ENCODE peak calls at places on chromosomes 3 and 15, in eight cellular contexts. W, P, X, Z, T, O, A and H are unnamed samples.

GRCh38 chr3:163138258-163138657 is 1641.7 kb downstream of the OTOL1 start:
- DNase-seq in X (no peak), T (no peak), W (no peak), Z (no peak), P (no peak), O (no peak), A (no peak), H (no peak)

GRCh38 chr3:161132391-161132790 is 27.2 kb upstream of the B3GALNT1 start:
- DNase-seq in W (no peak), Z (no peak), P (no peak), O (no peak), T (no peak), A (no peak), X (no peak), H (no peak)

GRCh38 chr3:107884719-107885460 is 205.9 kb downstream of the CD47 start:
- DNase-seq in W (peak), Z (peak), P (no peak), A (no peak), X (peak), T (peak), O (peak), H (no peak)

GRCh38 chr3:85535517-85535916 is 576.7 kb downstream of the CADM2 start:
- DNase-seq in A (no peak), W (no peak), T (no peak), P (no peak), X (no peak), Z (no peak), O (no peak), H (no peak)

GRCh38 chr3:181711325-181712135 is at the start of gene SOX2:
- DNase-seq in A (no peak), P (peak), T (no peak), Z (no peak), W (peak), O (peak), X (peak), H (peak)

GRCh38 chr3:82261013-82261412 is 499.6 kb upstream of the GBE1 start:
- DNase-seq in X (no peak), Z (no peak), O (no peak), T (no peak), A (no peak), W (no peak), P (no peak), H (no peak)

GRCh38 chr3:116483135-116483534 is 37.8 kb upstream of the LSAMP start:
- DNase-seq in A (no peak), Z (no peak), W (no peak), T (no peak), X (no peak), O (no peak), P (no peak), H (no peak)

GRCh38 chr3:124351430-124352142 is 359.7 kb upstream of the ROPN1 start:
- DNase-seq in O (peak), W (peak), T (peak), A (no peak), Z (peak), P (peak), X (peak), H (peak)

GRCh38 chr3:13248640-13249039 is 171.5 kb downstream of the NUP210 start:
- DNase-seq in O (no peak), T (no peak), X (no peak), A (no peak), Z (no peak), P (no peak), W (no peak), H (no peak)

GRCh38 chr3:149316427-149316826 is 17.0 kb downstream of the TM4SF18 start:
- DNase-seq in P (no peak), X (peak), Z (no peak), A (no peak), O (peak), W (no peak), T (no peak), H (no peak)

GRCh38 chr3:183298708-183299153 is 45.7 kb downstream of the B3GNT5 start:
- DNase-seq in T (peak), Z (peak), W (peak), P (no peak), A (peak), X (peak), O (peak), H (no peak)

GRCh38 chr3:49703443-49703927 is 14.1 kb downstream of the RNF123 start:
- DNase-seq in X (peak), P (no peak), Z (no peak), W (peak), O (peak), T (peak), A (no peak), H (peak)

GRCh38 chr3:194631696-194632095 is 1.5 kb downstream of the TMEM44 start:
- DNase-seq in W (no peak), P (no peak), X (no peak), O (no peak), T (no peak), A (no peak), Z (no peak), H (no peak)

GRCh38 chr15:48602358-48603122 is 43.0 kb downstream of the FBN1 start:
- DNase-seq in W (peak), O (peak), A (no peak), T (peak), X (peak), P (no peak), Z (peak), H (no peak)

GRCh38 chr15:68734886-68735285 is 85.8 kb downstream of the ANP32A start:
- DNase-seq in O (no peak), T (no peak), X (no peak), A (no peak), W (no peak), P (no peak), Z (no peak), H (no peak)

GRCh38 chr3:62870321-62870720 is 4.9 kb downstream of the CADPS start:
- DNase-seq in T (no peak), A (no peak), W (no peak), O (peak), X (no peak), Z (peak), P (no peak), H (no peak)

GRCh38 chr3:112372396-112372795 is 39.4 kb downstream of the CD200 start:
- DNase-seq in X (no peak), W (peak), O (no peak), P (no peak), A (no peak), T (no peak), Z (no peak), H (no peak)

GRCh38 chr15:67836477-67836876 is 3.4 kb downstream of the RNU6-1 start:
- DNase-seq in O (peak), T (no peak), A (no peak), P (no peak), Z (no peak), X (no peak), W (peak), H (peak)

GRCh38 chr15:58457466-58457965 is 25.7 kb downstream of the LIPC start:
- DNase-seq in P (no peak), T (peak), O (peak), X (peak), W (peak), A (no peak), Z (peak), H (peak)

GRCh38 chr3:30751610-30752299 is 142.7 kb downstream of the GADL1 start:
- DNase-seq in O (peak), Z (no peak), A (no peak), P (no peak), W (peak), X (peak), T (peak), H (peak)
- TF ChIP-seq CTCF in O (peak), Z (peak), A (no peak), P (no peak), W (peak), X (peak), T (peak), H (no peak)

DNA sequence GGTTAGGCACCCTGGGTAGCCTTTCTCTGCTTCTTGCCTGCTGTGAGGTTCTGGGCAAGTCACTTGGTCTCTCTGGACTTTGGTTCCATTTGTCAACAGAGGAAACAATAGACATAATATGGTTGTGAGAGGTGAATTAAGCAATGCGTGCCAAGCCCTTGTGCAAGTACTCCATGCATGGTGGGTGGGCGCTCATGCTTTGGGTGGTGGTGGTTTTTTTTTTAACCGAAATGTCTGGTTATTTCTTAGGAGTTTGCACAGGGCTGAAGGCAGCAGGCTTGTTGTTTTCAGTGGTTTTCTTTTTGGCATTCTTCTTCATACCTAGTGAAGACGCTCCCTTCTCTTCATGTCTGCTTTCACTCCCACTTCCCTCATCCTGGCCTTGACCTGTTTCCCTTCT is 84.2 kb upstream of the LRTM1 start:
- DNase-seq in P (no peak), W (no peak), Z (no peak), A (no peak), T (no peak), X (no peak), O (no peak), H (no peak)
- H3K4me3 ChIP-seq in P (no peak), W (no peak), Z (no peak), A (no peak), T (no peak), X (no peak), O (no peak), H (no peak)

GRCh38 chr15:83747050-83747717 is 93.3 kb downstream of the ADAMTSL3 start:
- DNase-seq in P (peak), T (peak), O (peak), Z (no peak), A (no peak), X (peak), W (peak), H (peak)
- TF ChIP-seq CTCF in P (peak), T (no peak), O (no peak), Z (no peak), A (no peak), X (no peak), W (peak), H (no peak)

DNA sequence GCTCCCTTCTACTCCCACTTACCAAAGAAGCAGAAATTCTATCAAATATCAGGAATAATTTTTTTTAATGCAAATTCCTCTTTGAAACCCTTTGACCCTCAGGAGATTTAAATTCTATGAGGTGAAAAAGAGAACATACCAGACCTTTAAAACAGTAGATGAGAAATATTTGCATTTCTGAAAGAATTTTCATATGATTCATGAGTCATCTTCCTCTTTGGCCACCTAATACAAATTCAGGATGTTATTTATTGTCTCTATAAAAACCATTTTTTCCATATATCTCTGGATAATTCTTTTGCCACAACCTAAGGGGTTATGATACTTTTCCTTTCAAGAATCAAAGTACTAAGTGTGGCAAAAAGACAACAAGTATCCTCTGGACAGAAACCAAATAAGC is 67.3 kb upstream of the ST3GAL6 start:
- DNase-seq in X (no peak), P (no peak), W (peak), Z (no peak), T (no peak), O (peak), A (no peak), H (no peak)
- H3K4me3 ChIP-seq in X (no peak), P (no peak), W (no peak), Z (no peak), T (no peak), O (no peak), A (no peak), H (no peak)

DNA sequence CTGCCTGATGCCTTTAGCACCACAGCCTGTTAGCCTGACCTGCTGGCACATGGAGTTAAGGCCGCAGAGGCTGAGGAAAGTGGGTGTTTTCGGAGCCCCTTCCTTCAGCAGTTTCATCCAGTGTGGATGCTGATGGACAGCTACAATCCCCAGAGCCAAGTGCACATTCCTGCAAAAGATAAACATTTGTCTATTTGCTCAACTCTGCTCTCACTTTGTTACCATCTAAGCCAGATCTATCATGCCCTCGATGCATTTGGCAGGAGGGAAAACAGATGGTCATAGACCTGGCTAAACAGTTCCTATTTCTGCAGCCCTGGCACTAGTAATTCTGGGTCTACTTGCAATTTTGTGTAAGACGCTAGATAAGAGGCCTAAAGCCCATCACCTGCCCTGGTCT is 312.9 kb upstream of the RASGRP1 start:
- DNase-seq in W (no peak), P (no peak), X (no peak), O (no peak), T (no peak), A (no peak), Z (no peak), H (no peak)
- TF ChIP-seq CTCF in W (no peak), P (no peak), X (no peak), O (no peak), T (no peak), A (no peak), Z (no peak), H (no peak)